ENCODE peak calls at places on chromosomes 13 and 19, in five cellular contexts. One of them, this sample, is unnamed.

GRCh38 chr13:36332986-36333385 is 13.2 kb downstream of the SPART start:
- DNase-seq in psoas muscle: no peak
- DNase-seq in T-cell: no peak
- DNase-seq in effector memory CD8-positive, alpha-beta T cell: no peak
- DNase-seq in AG09319: no peak
- DNase-seq in this sample: no peak

GRCh38 chr13:109669234-109669612 is 117.2 kb downstream of the IRS2 start:
- DNase-seq in AG09319: no peak
- DNase-seq in psoas muscle: no peak
- DNase-seq in effector memory CD8-positive, alpha-beta T cell: no peak
- DNase-seq in T-cell: no peak
- DNase-seq in this sample: no peak

GRCh38 chr13:60329221-60329983 is 67.6 kb upstream of the TDRD3 start:
- DNase-seq in effector memory CD8-positive, alpha-beta T cell: no peak
- DNase-seq in psoas muscle: no peak
- DNase-seq in T-cell: no peak
- DNase-seq in AG09319: peak
- DNase-seq in this sample: no peak

GRCh38 chr13:99756281-99756680 is 215.3 kb downstream of the ZIC5 start:
- DNase-seq in T-cell: no peak
- DNase-seq in psoas muscle: no peak
- DNase-seq in effector memory CD8-positive, alpha-beta T cell: no peak
- DNase-seq in AG09319: no peak
- DNase-seq in this sample: no peak

GRCh38 chr13:113239986-113240385 is 30.6 kb downstream of the CUL4A start:
- DNase-seq in effector memory CD8-positive, alpha-beta T cell: no peak
- DNase-seq in psoas muscle: no peak
- DNase-seq in AG09319: no peak
- DNase-seq in T-cell: no peak
- DNase-seq in this sample: no peak

GRCh38 chr13:96075953-96076543 is 13.9 kb upstream of the HS6ST3 start:
- DNase-seq in AG09319: no peak
- DNase-seq in effector memory CD8-positive, alpha-beta T cell: no peak
- DNase-seq in psoas muscle: no peak
- DNase-seq in T-cell: no peak
- DNase-seq in this sample: no peak

GRCh38 chr19:10227215-10227971 is 3.7 kb downstream of the S1PR2 start:
- DNase-seq in psoas muscle: peak
- DNase-seq in AG09319: no peak
- DNase-seq in effector memory CD8-positive, alpha-beta T cell: no peak
- DNase-seq in T-cell: no peak
- DNase-seq in this sample: no peak

GRCh38 chr19:15283141-15283885 is 49.0 kb downstream of the BRD4 start:
- DNase-seq in AG09319: peak
- DNase-seq in effector memory CD8-positive, alpha-beta T cell: no peak
- DNase-seq in psoas muscle: peak
- DNase-seq in T-cell: no peak
- DNase-seq in this sample: no peak

GRCh38 chr13:70668293-70668692 is 560.0 kb upstream of the KLHL1 start:
- DNase-seq in T-cell: no peak
- DNase-seq in effector memory CD8-positive, alpha-beta T cell: no peak
- DNase-seq in AG09319: no peak
- DNase-seq in psoas muscle: no peak
- DNase-seq in this sample: no peak

GRCh38 chr13:66943530-66943929 is 286.6 kb downstream of the PCDH9 start:
- DNase-seq in AG09319: no peak
- DNase-seq in effector memory CD8-positive, alpha-beta T cell: no peak
- DNase-seq in T-cell: no peak
- DNase-seq in psoas muscle: no peak
- DNase-seq in this sample: no peak

GRCh38 chr19:18364826-18365528 is 21.0 kb upstream of the GDF15 start:
- DNase-seq in T-cell: no peak
- DNase-seq in effector memory CD8-positive, alpha-beta T cell: no peak
- DNase-seq in AG09319: peak
- DNase-seq in psoas muscle: no peak
- DNase-seq in this sample: no peak

GRCh38 chr19:13884726-13885591 is 8.0 kb downstream of the NANOS3 start:
- DNase-seq in psoas muscle: no peak
- DNase-seq in AG09319: no peak
- DNase-seq in effector memory CD8-positive, alpha-beta T cell: no peak
- DNase-seq in T-cell: no peak
- DNase-seq in this sample: no peak

GRCh38 chr19:32373614-32374295 is 28.3 kb downstream of the ZNF507 start:
- DNase-seq in psoas muscle: no peak
- DNase-seq in T-cell: no peak
- DNase-seq in effector memory CD8-positive, alpha-beta T cell: no peak
- DNase-seq in AG09319: peak
- DNase-seq in this sample: no peak

GRCh38 chr19:42546831-42547500 is 18.7 kb upstream of the CEACAM1 start:
- DNase-seq in AG09319: no peak
- DNase-seq in effector memory CD8-positive, alpha-beta T cell: no peak
- DNase-seq in psoas muscle: no peak
- DNase-seq in T-cell: no peak
- DNase-seq in this sample: no peak

This sample was measured in natural killer cell.